ENCODE peak calls at places on chromosomes 3 and 15, in nine cellular contexts. X is T-helper 9 cell; D is Ammon's horn; H is aorta; S is naive thymus-derived CD4-positive, alpha-beta T cell; K is effector memory CD8-positive, alpha-beta T cell; N is NCI-H2029 treated with DMSO at 0.1 percent for 48 hours; B is myocyte; M is T-helper 2 cell. V is an unnamed sample.

GRCh38 chr3:104787306-104787705 is 579.4 kb upstream of the ALCAM start:
- DNase-seq in H (no peak), X (no peak), M (no peak), K (no peak), D (no peak), S (no peak), B (no peak), N (no peak), V (no peak)

GRCh38 chr3:121730940-121731687 is 18.4 kb downstream of the GOLGB1 start:
- DNase-seq in K (no peak), X (no peak), D (peak; percentile 3), H (no peak), M (no peak), S (no peak), B (no peak), N (no peak), V (no peak)

GRCh38 chr3:194323785-194324735 is 27.1 kb downstream of the CPN2 start:
- DNase-seq in S (no peak), M (peak; percentile 78), B (peak; percentile 88), D (no peak), X (no peak), N (no peak), H (no peak), K (no peak), V (peak; percentile 43)

GRCh38 chr3:45746974-45747622 is 49.2 kb downstream of the SLC6A20 start:
- DNase-seq in N (no peak), S (no peak), M (no peak), B (no peak), H (no peak), X (no peak), D (no peak), K (no peak), V (no peak)

GRCh38 chr3:194840661-194841514 is 155.2 kb downstream of the FAM43A start:
- DNase-seq in K (no peak), M (no peak), N (no peak), S (no peak), B (no peak), D (no peak), H (no peak), X (no peak), V (no peak)

GRCh38 chr3:7793786-7794185 is 707.8 kb upstream of the LMCD1 start:
- DNase-seq in X (no peak), N (no peak), S (no peak), B (no peak), D (no peak), M (no peak), H (no peak), K (no peak), V (no peak)

GRCh38 chr3:48532271-48532973 is 24.2 kb downstream of the PFKFB4 start:
- DNase-seq in S (no peak), D (peak; percentile 80), H (no peak), N (no peak), X (no peak), B (no peak), K (no peak), M (no peak), V (no peak)

GRCh38 chr15:25408428-25408827 is 30.4 kb downstream of the UBE3A start:
- DNase-seq in M (no peak), K (no peak), B (no peak), H (no peak), N (no peak), S (no peak), X (no peak), D (peak; percentile 43), V (no peak)

GRCh38 chr3:132255041-132255745 is 62.0 kb upstream of the ACP3 start:
- DNase-seq in M (no peak), B (peak; percentile 50), N (no peak), D (peak; percentile 27), K (no peak), S (no peak), X (no peak), H (no peak), V (no peak)

GRCh38 chr3:133834621-133835417 is 29.2 kb downstream of the SRPRB start:
- DNase-seq in X (no peak), K (no peak), D (no peak), H (no peak), B (no peak), M (no peak), N (no peak), S (no peak), V (no peak)

GRCh38 chr3:151548206-151548605 is 87.3 kb upstream of the IGSF10 start:
- DNase-seq in H (no peak), D (no peak), X (no peak), N (no peak), S (no peak), K (no peak), B (no peak), M (no peak), V (no peak)

GRCh38 chr15:98868564-98868963 is 139.0 kb downstream of the PGPEP1L start:
- DNase-seq in B (no peak), S (no peak), D (no peak), K (no peak), H (no peak), X (no peak), N (no peak), M (no peak), V (no peak)

GRCh38 chr3:126524429-126524988 is 554 bp downstream of the CHST13 start:
- DNase-seq in K (no peak), H (peak; percentile 77), B (no peak), N (no peak), M (no peak), S (no peak), X (no peak), D (no peak), V (no peak)

GRCh38 chr3:187743195-187744141 is 1.8 kb downstream of the BCL6 start:
- DNase-seq in H (peak; percentile 92), B (peak; percentile 61), K (peak; percentile 31), S (no peak), X (no peak), D (peak; percentile 48), N (no peak), M (peak; percentile 75), V (peak; percentile 66)

GRCh38 chr3:61796088-61796680 is 234.8 kb downstream of the PTPRG start:
- DNase-seq in S (no peak), D (no peak), N (no peak), H (no peak), X (no peak), K (no peak), M (no peak), B (peak; percentile 34), V (no peak)

GRCh38 chr3:9098716-9099675 is 135.7 kb upstream of the RAD18 start:
- DNase-seq in S (no peak), M (no peak), N (peak; percentile 50), H (no peak), D (peak; percentile 89), X (no peak), B (no peak), K (no peak), V (no peak)

GRCh38 chr3:192931825-192932224 is 14.2 kb upstream of the MB21D2 start:
- DNase-seq in H (no peak), B (no peak), S (no peak), D (no peak), M (no peak), K (no peak), X (no peak), N (no peak), V (no peak)

GRCh38 chr3:46095307-46095706 is 68.0 kb upstream of the XCR1 start:
- DNase-seq in X (no peak), H (no peak), N (no peak), S (no peak), M (no peak), K (no peak), D (no peak), B (no peak), V (no peak)

GRCh38 chr3:121794264-121794983 is 40.4 kb downstream of the IQCB1 start:
- DNase-seq in B (no peak), M (no peak), S (no peak), N (no peak), X (no peak), H (no peak), K (no peak), D (no peak), V (no peak)

GRCh38 chr15:96804754-96805153 is 474.3 kb downstream of the NR2F2 start:
- DNase-seq in K (no peak), M (no peak), H (no peak), B (no peak), S (no peak), X (no peak), N (no peak), D (no peak), V (no peak)

GRCh38 chr3:32460031-32460749 is 42.5 kb downstream of the CMTM6 start:
- DNase-seq in H (no peak), N (peak; percentile 44), B (no peak), M (peak; percentile 96), X (peak; percentile 66), S (peak; percentile 94), D (no peak), K (peak; percentile 79), V (peak; percentile 96)

GRCh38 chr3:25412269-25412668 is 15.8 kb upstream of the RARB start:
- DNase-seq in N (no peak), K (no peak), M (no peak), S (no peak), H (no peak), D (no peak), X (no peak), B (no peak), V (no peak)

GRCh38 chr3:71972031-71972430 is 187.1 kb upstream of the PROK2 start:
- DNase-seq in S (no peak), M (no peak), D (no peak), B (no peak), X (no peak), H (no peak), N (peak; percentile 18), K (no peak), V (no peak)

GRCh38 chr15:41557673-41558399 is 1.2 kb upstream of the TYRO3 start:
- DNase-seq in K (peak; percentile 71), B (peak; percentile 64), X (peak; percentile 59), M (peak; percentile 85), D (peak; percentile 89), N (no peak), H (peak; percentile 81), S (peak; percentile 72), V (peak; percentile 84)

GRCh38 chr3:111762535-111762934 is 96.5 kb upstream of the PHLDB2 start:
- DNase-seq in B (peak; percentile 78), X (no peak), H (no peak), N (no peak), S (no peak), K (no peak), M (no peak), D (no peak), V (no peak)

GRCh38 chr3:10530241-10530640 is 24.9 kb upstream of the ATP2B2 start:
- DNase-seq in X (no peak), D (no peak), N (no peak), B (no peak), H (no peak), M (no peak), S (no peak), K (no peak), V (no peak)

GRCh38 chr3:142931222-142931621 is 32.3 kb downstream of the PAQR9 start:
- DNase-seq in N (no peak), D (no peak), M (peak; percentile 30), H (no peak), X (no peak), S (no peak), K (no peak), B (no peak), V (no peak)

V was measured in CD4-positive, alpha-beta memory T cell.